ENCODE peak calls at places on chromosome 9, in six cellular contexts. O is dermis blood vessel endothelial cell; A is left ventricle myocardium inferior; Q is stimulated activated CD4-positive, alpha-beta T cell treated with anti-CD3 and anti-CD28 coated beads, Interleukin-15, amount 100 ng/mL, for 48 hours; H is lower leg skin; B is NCI-H2107. W is an unnamed sample.

GRCh38 chr9:27151693-27152397 is 42.8 kb downstream of the TEK start:
- DNase-seq in O (peak; percentile 65), A (no peak), Q (no peak), H (no peak), B (no peak), W (no peak)

GRCh38 chr9:35954942-35955546 is 2.9 kb downstream of the OR2S2 start:
- DNase-seq in O (peak; percentile 92), A (no peak), Q (peak; percentile 31), H (no peak), B (peak; percentile 50), W (peak; percentile 62)

GRCh38 chr9:129459550-129460322 is 161.2 kb downstream of the C9orf50 start:
- DNase-seq in O (no peak), A (no peak), Q (peak; percentile 59), H (no peak), B (no peak), W (no peak)

GRCh38 chr9:121871431-121872025 is 220.1 kb downstream of the DAB2IP start:
- DNase-seq in O (no peak), A (no peak), Q (no peak), H (peak; percentile 72), B (no peak), W (no peak)

GRCh38 chr9:4857163-4857562 is 64.4 kb downstream of the RCL1 start:
- DNase-seq in O (no peak), A (no peak), Q (no peak), H (no peak), B (no peak), W (no peak)

GRCh38 chr9:134496413-134497282 is 145.0 kb upstream of the COL5A1 start:
- DNase-seq in O (no peak), A (no peak), Q (no peak), H (peak; percentile 85), B (no peak), W (no peak)

GRCh38 chr9:115115924-115116323 is 2.0 kb downstream of the TNC start:
- DNase-seq in O (no peak), A (no peak), Q (no peak), H (no peak), B (no peak), W (no peak)

GRCh38 chr9:107213561-107214028 is 69.5 kb upstream of the RAD23B start:
- DNase-seq in O (peak; percentile 41), A (no peak), Q (peak; percentile 9), H (no peak), B (no peak), W (no peak)

GRCh38 chr9:138049085-138049778 is 171.7 kb downstream of the CACNA1B start:
- DNase-seq in O (no peak), A (no peak), Q (no peak), H (peak; percentile 73), B (no peak), W (no peak)

GRCh38 chr9:108671156-108671555 is 184.6 kb downstream of the ACTL7B start:
- DNase-seq in O (no peak), A (no peak), Q (no peak), H (peak; percentile 37), B (no peak), W (no peak)

GRCh38 chr9:105416840-105417239 is 31.0 kb upstream of the FSD1L start:
- DNase-seq in O (no peak), A (no peak), Q (no peak), H (no peak), B (no peak), W (no peak)

GRCh38 chr9:107755267-107755666 is 265.7 kb upstream of the KLF4 start:
- DNase-seq in O (peak; percentile 88), A (no peak), Q (no peak), H (no peak), B (no peak), W (no peak)

GRCh38 chr9:92730897-92731296 is 33.7 kb downstream of the BICD2 start:
- DNase-seq in O (no peak), A (no peak), Q (no peak), H (peak; percentile 81), B (no peak), W (no peak)

GRCh38 chr9:129398101-129398795 is 220.2 kb upstream of the IER5L start:
- DNase-seq in O (no peak), A (peak; percentile 4), Q (no peak), H (no peak), B (no peak), W (no peak)

GRCh38 chr9:125970340-125970739 is 223.2 kb downstream of the PBX3 start:
- DNase-seq in O (no peak), A (no peak), Q (no peak), H (no peak), B (no peak), W (no peak)

GRCh38 chr9:81108391-81108790 is 581.0 kb downstream of the TLE1 start:
- DNase-seq in O (no peak), A (no peak), Q (no peak), H (no peak), B (no peak), W (no peak)

GRCh38 chr9:35948451-35948850 is 9.5 kb downstream of the OR2S2 start:
- DNase-seq in O (peak; percentile 61), A (no peak), Q (no peak), H (no peak), B (no peak), W (no peak)

GRCh38 chr9:79565245-79565644 is 6.5 kb upstream of the TLE4 start:
- DNase-seq in O (no peak), A (no peak), Q (no peak), H (no peak), B (no peak), W (no peak)

GRCh38 chr9:104740596-104740995 is 6.9 kb upstream of the NIPSNAP3A start:
- DNase-seq in O (peak; percentile 62), A (no peak), Q (no peak), H (no peak), B (no peak), W (no peak)

GRCh38 chr9:133739408-133740280 is 1.5 kb upstream of the SARDH start:
- DNase-seq in O (no peak), A (no peak), Q (no peak), H (peak; percentile 75), B (no peak), W (no peak)

GRCh38 chr9:116381350-116381749 is 227.8 kb downstream of the PAPPA start:
- DNase-seq in O (no peak), A (no peak), Q (no peak), H (no peak), B (no peak), W (no peak)

GRCh38 chr9:74556685-74557084 is 59.5 kb downstream of the RORB start:
- DNase-seq in O (no peak), A (no peak), Q (peak; percentile 0), H (no peak), B (no peak), W (no peak)

GRCh38 chr9:81588148-81588874 is 101.0 kb downstream of the TLE1 start:
- DNase-seq in O (peak; percentile 95), A (no peak), Q (no peak), H (no peak), B (no peak), W (no peak)

GRCh38 chr9:131530546-131530929 is 525 bp downstream of the UCK1 start:
- DNase-seq in O (peak; percentile 57), A (peak; percentile 32), Q (no peak), H (peak; percentile 93), B (no peak), W (no peak)

GRCh38 chr9:127724012-127724411 is 8.1 kb downstream of the TTC16 start:
- DNase-seq in O (no peak), A (no peak), Q (no peak), H (no peak), B (no peak), W (no peak)

GRCh38 chr9:4497855-4498254 is 7.6 kb downstream of the SLC1A1 start:
- DNase-seq in O (peak; percentile 69), A (no peak), Q (no peak), H (no peak), B (no peak), W (no peak)

GRCh38 chr9:32672478-32672877 is 37.0 kb upstream of the TAF1L start:
- DNase-seq in O (peak; percentile 64), A (no peak), Q (no peak), H (no peak), B (no peak), W (no peak)

W was measured in NCI-H526 treated with DMSO at 0.1 percent for 48 hours.